ENCODE peak calls at places on chromosomes 2 and 18, in four cellular contexts. S is cardiac fibroblast; C is GM23338; J is effector memory CD4-positive, alpha-beta T cell. M is an unnamed sample.

GRCh38 chr2:8154936-8155335 is 526.9 kb upstream of the ID2 start:
- DNase-seq in C (no peak), S (no peak), J (no peak), M (peak; percentile 17)

GRCh38 chr2:1010373-1011017 is 59.8 kb downstream of the SNTG2 start:
- DNase-seq in C (no peak), S (peak; percentile 30), J (no peak), M (peak; percentile 46)

GRCh38 chr18:28183418-28184078 is 6.6 kb upstream of the CDH2 start:
- DNase-seq in C (no peak), J (no peak), S (peak; percentile 39), M (no peak)

GRCh38 chr2:9299444-9300100 is 93.0 kb downstream of the ASAP2 start:
- DNase-seq in S (no peak), C (no peak), J (no peak), M (no peak)

GRCh38 chr18:8654482-8655451 is 45.5 kb downstream of the RAB12 start:
- DNase-seq in J (no peak), S (peak; percentile 37), C (peak; percentile 36), M (peak; percentile 20)

GRCh38 chr2:148882051-148882450 is 7.0 kb downstream of the KIF5C start:
- DNase-seq in S (no peak), C (no peak), J (no peak), M (no peak)

GRCh38 chr2:75466708-75467311 is 93.9 kb downstream of the EVA1A start:
- DNase-seq in J (no peak), S (peak; percentile 29), C (peak; percentile 86), M (peak; percentile 37)

GRCh38 chr2:241234962-241235361 is 46.5 kb downstream of the ANO7 start:
- DNase-seq in C (no peak), J (no peak), S (no peak), M (no peak)

GRCh38 chr2:73078457-73079411 is 7.2 kb upstream of the SFXN5 start:
- DNase-seq in S (no peak), C (no peak), J (no peak), M (peak; percentile 46)

GRCh38 chr2:148877403-148877740 is 2.3 kb downstream of the KIF5C start:
- DNase-seq in S (no peak), C (no peak), J (no peak), M (no peak)

GRCh38 chr2:33292981-33293586 is 183.4 kb upstream of the RASGRP3 start:
- DNase-seq in S (peak; percentile 18), C (peak; percentile 2), J (no peak), M (no peak)

GRCh38 chr18:61432590-61432989 is 99.4 kb downstream of the CDH20 start:
- DNase-seq in S (no peak), J (no peak), C (no peak), M (no peak)

GRCh38 chr18:23977709-23978483 is 36.7 kb upstream of the TTC39C start:
- DNase-seq in C (no peak), S (peak; percentile 75), J (no peak), M (peak; percentile 83)

GRCh38 chr18:29145993-29146539 is 969.1 kb upstream of the CDH2 start:
- DNase-seq in C (no peak), S (no peak), J (no peak), M (no peak)

GRCh38 chr18:52408800-52409302 is 68.9 kb downstream of the DCC start:
- DNase-seq in C (no peak), J (no peak), S (no peak), M (no peak)

GRCh38 chr2:128346811-128347558 is 28.3 kb upstream of the HS6ST1 start:
- DNase-seq in C (no peak), S (no peak), J (no peak), M (no peak)

GRCh38 chr2:235808366-235808765 is 314.5 kb downstream of the AGAP1 start:
- DNase-seq in S (no peak), C (no peak), J (no peak), M (peak; percentile 57)

GRCh38 chr18:30302181-30302580 is 740.4 kb downstream of the DSC3 start:
- DNase-seq in S (no peak), C (no peak), J (no peak), M (no peak)

GRCh38 chr2:19887508-19887907 is 14.3 kb downstream of the TTC32 start:
- DNase-seq in C (no peak), S (no peak), J (no peak), M (peak; percentile 27)

GRCh38 chr2:227539465-227539956 is 59.2 kb upstream of the SCYGR2 start:
- DNase-seq in C (no peak), J (no peak), S (no peak), M (no peak)

GRCh38 chr2:18719978-18720775 is 130.8 kb upstream of the NT5C1B start:
- DNase-seq in J (no peak), C (no peak), S (peak; percentile 80), M (no peak)

GRCh38 chr18:58270396-58270795 is 226.4 kb downstream of the NEDD4L start:
- DNase-seq in C (no peak), S (no peak), J (no peak), M (no peak)
- H3K4me3 ChIP-seq in C (no peak overlapping the region), S (no peak overlapping the region), J (no peak overlapping the region), M (no peak overlapping the region)

DNA sequence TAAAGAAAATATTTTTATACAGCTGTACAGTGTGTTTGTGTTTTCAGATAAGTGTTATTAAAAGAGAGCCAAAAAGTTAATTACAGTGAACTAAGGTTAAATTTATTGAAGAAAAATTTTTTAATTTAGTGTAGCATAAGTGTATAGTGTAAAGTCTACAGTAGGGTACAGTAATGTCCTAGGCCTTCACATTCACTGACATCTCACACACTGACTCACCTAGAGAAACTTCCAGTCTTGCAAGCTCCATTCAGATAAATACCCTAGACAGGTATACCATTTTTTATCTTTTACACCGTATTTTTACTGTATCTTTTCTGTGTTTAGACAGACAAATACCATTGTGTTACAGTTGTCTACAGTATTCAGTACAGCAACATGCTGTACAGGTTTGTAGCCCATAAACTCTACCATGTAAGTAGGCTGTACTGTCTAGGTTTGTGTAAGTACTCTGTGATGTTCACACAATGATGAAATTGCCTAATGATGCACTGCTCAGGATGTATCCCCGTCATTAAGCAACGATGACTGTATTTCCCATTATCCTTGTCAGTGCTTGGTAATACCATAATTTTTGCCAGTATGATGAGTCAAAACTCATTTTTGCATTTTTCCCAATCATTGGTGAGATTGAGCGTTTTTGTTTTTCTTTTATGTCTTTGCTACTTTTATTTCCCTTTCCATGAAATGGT is 48.2 kb upstream of the B3GNT2 start:
- DNase-seq in J (no peak), S (peak; percentile 81), C (no peak), M (no peak)
- H3K4me3 ChIP-seq in J (no peak overlapping the region), S (no peak overlapping the region), C (no peak overlapping the region), M (no peak overlapping the region)

GRCh38 chr2:147463881-147464520 is 380.8 kb upstream of the ACVR2A start:
- DNase-seq in S (no peak), C (no peak), J (no peak), M (no peak)
- H3K4me3 ChIP-seq in S (no peak overlapping the region), C (no peak overlapping the region), J (no peak overlapping the region), M (no peak overlapping the region)

DNA sequence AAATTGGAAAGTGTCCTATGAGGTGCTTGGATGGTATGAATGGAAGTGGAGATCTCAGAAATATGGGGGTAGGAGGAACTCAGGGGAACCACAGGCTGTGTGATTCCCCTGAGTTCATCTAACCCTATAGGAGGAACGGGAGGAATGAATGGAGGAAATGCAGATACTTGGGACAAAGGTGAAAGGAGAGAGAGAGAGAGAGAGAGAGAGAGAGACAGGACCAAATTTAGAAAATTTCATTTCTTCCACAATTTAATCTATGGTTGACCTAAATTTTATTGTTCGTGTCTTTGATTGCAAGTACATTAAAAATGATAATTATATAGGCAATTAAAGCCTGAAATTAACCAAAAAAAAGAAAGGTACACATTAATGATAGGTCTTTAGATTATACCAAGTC is 107.7 kb downstream of the SPP2 start:
- DNase-seq in J (no peak), S (no peak), C (no peak), M (no peak)
- H3K4me3 ChIP-seq in J (no peak overlapping the region), S (no peak overlapping the region), C (no peak overlapping the region), M (no peak overlapping the region)

DNA sequence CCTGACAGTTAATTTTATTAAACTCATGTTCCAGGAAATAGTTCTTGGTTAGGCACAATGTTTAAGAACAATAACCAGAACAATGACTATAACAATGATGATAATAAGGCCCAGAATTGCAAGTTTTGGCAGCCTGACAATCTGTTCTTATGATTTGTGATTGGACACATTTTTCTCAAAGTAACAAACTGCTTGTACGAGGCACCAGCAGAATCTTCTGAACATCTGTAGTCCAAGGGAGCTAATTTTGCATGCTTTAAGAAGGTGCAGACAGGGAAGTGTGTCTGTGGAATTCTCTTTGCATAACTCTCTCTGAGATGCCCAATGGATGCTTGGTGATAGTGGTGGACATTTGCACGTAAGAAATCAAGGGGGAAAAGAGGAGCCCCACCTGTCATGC is 709.3 kb downstream of the SLC4A3 start:
- DNase-seq in J (no peak), C (no peak), S (peak; percentile 22), M (no peak)
- H3K4me3 ChIP-seq in J (no peak overlapping the region), C (no peak overlapping the region), S (no peak overlapping the region), M (no peak overlapping the region)

DNA sequence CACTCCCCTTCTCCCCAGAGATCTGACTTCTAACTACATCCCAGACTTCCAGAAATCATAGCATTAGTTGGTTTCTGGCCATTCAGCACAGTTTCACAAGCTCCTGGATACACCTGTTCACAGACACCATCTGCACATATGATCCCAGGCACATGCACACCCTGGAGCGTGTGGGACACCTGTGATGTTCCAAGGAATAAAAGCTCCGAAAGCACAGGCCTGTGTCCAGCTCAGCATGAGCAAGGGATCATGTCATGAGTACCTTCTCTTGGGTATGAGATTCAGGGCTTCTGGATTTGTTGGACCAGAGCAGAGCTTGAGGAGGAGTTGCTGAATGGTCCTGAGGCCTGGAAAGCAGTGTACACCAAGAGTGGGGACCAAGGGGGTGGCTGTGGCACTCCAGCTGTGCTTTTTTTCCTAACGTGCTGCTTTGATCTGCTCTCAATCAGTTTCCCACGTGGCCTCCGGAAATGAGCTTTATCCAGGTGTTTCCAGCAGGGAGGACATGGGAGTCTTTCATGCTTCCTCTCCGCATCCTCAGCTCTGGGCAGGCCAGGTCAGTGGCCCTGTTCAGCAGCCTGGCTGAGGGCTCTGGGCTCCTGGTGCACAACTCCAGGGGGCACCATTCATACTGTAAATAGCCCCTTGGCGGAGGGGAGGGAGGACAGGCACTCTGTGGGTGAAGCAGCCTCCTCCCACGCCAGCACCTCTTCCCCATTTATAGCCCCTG is 1.8 kb downstream of the DYSF start:
- DNase-seq in C (peak; percentile 46), J (no peak), S (no peak), M (no peak)
- H3K4me3 ChIP-seq in C (peak overlapping the region; percentile 86), J (no peak overlapping the region), S (peak overlapping the region; percentile 62), M (peak overlapping the region; percentile 68)

GRCh38 chr2:136081582-136082210 is 36.3 kb downstream of the CXCR4 start:
- DNase-seq in S (no peak), C (no peak), J (no peak), M (no peak)
- H3K4me3 ChIP-seq in S (no peak overlapping the region), C (no peak overlapping the region), J (no peak overlapping the region), M (no peak overlapping the region)

DNA sequence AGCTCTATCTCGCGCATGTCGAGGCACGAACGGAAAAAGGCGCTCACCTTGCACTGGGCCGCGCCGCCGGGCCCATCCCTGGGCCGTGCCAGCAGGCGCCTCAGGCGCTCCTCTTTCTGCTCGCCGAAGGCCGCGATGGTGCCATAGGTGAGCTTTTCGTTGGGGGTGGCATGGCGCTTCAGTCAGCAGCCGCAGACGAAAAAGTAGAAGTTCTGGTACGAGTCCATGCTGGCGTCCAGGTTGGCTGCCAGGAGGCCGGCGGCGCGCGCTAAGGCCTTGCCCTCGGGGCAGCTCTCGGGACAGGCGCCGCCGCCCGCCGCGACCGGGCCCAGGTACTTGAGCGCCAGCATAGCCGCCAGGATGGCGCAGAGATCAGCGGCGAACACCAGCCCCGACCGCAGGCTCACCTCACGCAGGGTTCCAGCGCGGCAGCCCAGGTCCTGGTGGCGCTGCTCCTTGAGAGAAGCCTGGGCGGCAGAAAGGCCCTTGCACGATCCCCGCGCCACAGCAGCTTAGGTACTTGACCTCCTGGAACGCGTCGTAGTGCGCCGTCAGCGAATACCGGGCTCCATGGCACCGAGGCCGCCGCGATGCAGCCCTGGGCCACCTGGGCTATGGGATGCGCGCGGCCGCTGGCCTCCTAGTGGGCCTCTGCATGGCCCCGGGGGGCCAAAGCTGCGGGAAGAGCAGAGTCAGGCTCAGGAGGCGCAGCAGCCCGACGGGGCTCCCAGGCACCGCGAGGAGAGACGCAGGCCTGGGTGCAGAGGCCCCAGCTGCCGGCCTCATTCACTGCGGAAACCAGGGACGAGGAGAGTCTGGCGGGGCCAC is 12.8 kb downstream of the ALPG start:
- DNase-seq in S (no peak), J (no peak), C (peak; percentile 74), M (no peak)
- H3K4me3 ChIP-seq in S (no peak overlapping the region), J (peak overlapping the region; percentile 17), C (peak overlapping the region; percentile 91), M (no peak overlapping the region)

M was measured in NB4.